ENCODE peak calls at places on chromosomes 16 and 17, in four cellular contexts. G is epithelial cell of esophagus, C is sigmoid colon, Q is fibroblast of lung. H is an unnamed sample.

GRCh38 chr17:73521376-73521775 is 122.9 kb downstream of the SDK2 start:
- DNase-seq in G (no peak), C (no peak), Q (no peak), H (no peak)

GRCh38 chr17:70242781-70243437 is 73.6 kb downstream of the KCNJ2 start:
- DNase-seq in G (no peak), C (no peak), Q (peak; percentile 54), H (no peak)

GRCh38 chr17:58756246-58757161 is 850 bp downstream of the PPM1E start:
- DNase-seq in G (no peak), C (no peak), Q (no peak), H (no peak)

GRCh38 chr16:29745853-29746345 is at the start of gene C16orf54:
- DNase-seq in G (no peak), C (peak; percentile 76), Q (no peak), H (no peak)

GRCh38 chr17:4130715-4131114 is 12.1 kb downstream of the ZZEF1 start:
- DNase-seq in G (no peak), C (peak; percentile 64), Q (peak; percentile 6), H (peak; percentile 61)

GRCh38 chr17:78804777-78805176 is 22.7 kb upstream of the CYTH1 start:
- DNase-seq in G (no peak), C (no peak), Q (no peak), H (no peak)

GRCh38 chr17:21288581-21289017 is 4.1 kb downstream of the MAP2K3 start:
- DNase-seq in G (no peak), C (no peak), Q (no peak), H (no peak)

GRCh38 chr16:17026600-17027242 is 444.0 kb downstream of the XYLT1 start:
- DNase-seq in G (no peak), C (no peak), Q (no peak), H (no peak)

GRCh38 chr17:8332128-8332527 is 7.5 kb upstream of the ODF4 start:
- DNase-seq in G (no peak), C (no peak), Q (no peak), H (no peak)

GRCh38 chr16:86099326-86099725 is 200.4 kb downstream of the IRF8 start:
- DNase-seq in G (no peak), C (peak; percentile 27), Q (no peak), H (no peak)

GRCh38 chr17:62194401-62194800 is 129.3 kb upstream of the MED13 start:
- DNase-seq in G (no peak), C (no peak), Q (no peak), H (no peak)

GRCh38 chr16:87086156-87086555 is 231.0 kb downstream of the C16orf95 start:
- DNase-seq in G (no peak), C (no peak), Q (peak; percentile 12), H (peak; percentile 59)

GRCh38 chr17:79937435-79937870 is 98.2 kb upstream of the CBX4 start:
- DNase-seq in G (no peak), C (no peak), Q (no peak), H (no peak)

GRCh38 chr16:54282202-54282922 is 4.2 kb downstream of the IRX3 start:
- DNase-seq in G (peak; percentile 42), C (no peak), Q (no peak), H (peak; percentile 23)

GRCh38 chr16:87484487-87485331 is 8.1 kb downstream of the ZCCHC14 start:
- DNase-seq in G (peak; percentile 36), C (no peak), Q (no peak), H (no peak)

GRCh38 chr16:73212431-73212830 is 164.5 kb upstream of the ZFHX3 start:
- DNase-seq in G (no peak), C (no peak), Q (no peak), H (no peak)

GRCh38 chr16:55502801-55503366 is 6.0 kb upstream of the LPCAT2 start:
- DNase-seq in G (no peak), C (peak; percentile 95), Q (peak; percentile 98), H (peak; percentile 84)

GRCh38 chr16:88809068-88809675 is 2.6 kb downstream of the APRT start:
- DNase-seq in G (no peak), C (no peak), Q (no peak), H (no peak)

GRCh38 chr16:1194665-1195392 is 30.2 kb downstream of the TPSG1 start:
- DNase-seq in G (no peak), C (no peak), Q (no peak), H (no peak)

GRCh38 chr16:70685061-70685937 is 554 bp downstream of the MTSS2 start:
- DNase-seq in G (peak; percentile 41), C (no peak), Q (no peak), H (no peak)

GRCh38 chr17:59756236-59756818 is 48.9 kb downstream of the VMP1 start:
- DNase-seq in G (peak; percentile 87), C (no peak), Q (peak; percentile 75), H (peak; percentile 97)

GRCh38 chr16:50309156-50309526 is 42.8 kb downstream of the ADCY7 start:
- DNase-seq in G (no peak), C (no peak), Q (no peak), H (no peak)

GRCh38 chr17:34820922-34821321 is 140.3 kb downstream of the CCT6B start:
- DNase-seq in G (peak; percentile 2), C (no peak), Q (no peak), H (no peak)

GRCh38 chr16:84884311-84885023 is 64.7 kb downstream of the CRISPLD2 start:
- DNase-seq in G (peak; percentile 13), C (no peak), Q (no peak), H (no peak)

GRCh38 chr17:63082273-63082861 is 116.3 kb downstream of the TANC2 start:
- DNase-seq in G (peak; percentile 29), C (no peak), Q (peak; percentile 77), H (peak; percentile 42)

GRCh38 chr16:67449328-67449727 is 18.4 kb downstream of the HSD11B2 start:
- DNase-seq in G (no peak), C (no peak), Q (no peak), H (no peak)

GRCh38 chr16:73228649-73229048 is 180.7 kb upstream of the ZFHX3 start:
- DNase-seq in G (no peak), C (peak; percentile 68), Q (peak; percentile 87), H (peak; percentile 62)

GRCh38 chr17:27315322-27315721 is 21.4 kb downstream of the WSB1 start:
- DNase-seq in G (peak; percentile 53), C (peak; percentile 97), Q (peak; percentile 94), H (peak; percentile 91)

GRCh38 chr16:1770328-1771071 is 843 bp downstream of the NME3 start:
- DNase-seq in G (peak; percentile 81), C (peak; percentile 92), Q (peak; percentile 59), H (peak; percentile 51)

GRCh38 chr16:25210758-25211157 is 6.0 kb upstream of the AQP8 start:
- DNase-seq in G (peak; percentile 8), C (no peak), Q (peak; percentile 36), H (no peak)

GRCh38 chr17:32265192-32265895 is at the start of gene RHBDL3:
- DNase-seq in G (no peak), C (no peak), Q (no peak), H (no peak)

GRCh38 chr16:22183901-22184614 is 21.8 kb downstream of the SDR42E2 start:
- DNase-seq in G (no peak), C (no peak), Q (no peak), H (no peak)
- TF ChIP-seq CTCF in G (peak; percentile 11), C (no peak), Q (no peak), H (peak; percentile 19)

GRCh38 chr17:1953866-1954265 is 71.3 kb downstream of the RTN4RL1 start:
- DNase-seq in G (peak; percentile 57), C (no peak), Q (no peak), H (no peak)
- H3K4me3 ChIP-seq in G (no peak overlapping the region), C (no peak overlapping the region), Q (no peak overlapping the region), H (no peak overlapping the region)

DNA sequence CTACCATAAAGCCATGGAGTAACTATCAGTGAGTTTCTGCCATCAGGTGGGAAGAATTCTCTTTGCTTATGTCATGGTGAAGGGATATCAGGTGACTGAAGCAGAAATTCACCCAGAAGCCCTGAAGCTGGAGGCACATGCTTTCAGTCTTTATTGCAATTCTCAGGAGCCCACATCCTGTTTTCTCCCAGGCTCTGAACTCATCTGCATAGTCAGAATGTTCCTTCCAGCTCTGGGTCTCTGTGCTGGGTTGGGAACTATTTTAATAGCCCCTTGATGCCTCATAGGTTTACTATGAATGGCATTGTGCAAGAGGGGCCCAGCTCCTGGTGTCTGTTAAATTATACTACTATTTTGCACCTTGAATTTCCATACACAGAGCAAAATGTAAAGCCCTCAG is 198.4 kb upstream of the SOX9 start:
- DNase-seq in G (peak; percentile 85), C (no peak), Q (peak; percentile 76), H (peak; percentile 82)
- TF ChIP-seq CTCF in G (no peak), C (no peak), Q (no peak), H (no peak)

GRCh38 chr17:82349287-82349701 is 9.8 kb upstream of the TEX19 start:
- DNase-seq in G (no peak), C (no peak), Q (no peak), H (peak; percentile 84)
- H3K4me3 ChIP-seq in G (no peak overlapping the region), C (no peak overlapping the region), Q (no peak overlapping the region), H (no peak overlapping the region)

DNA sequence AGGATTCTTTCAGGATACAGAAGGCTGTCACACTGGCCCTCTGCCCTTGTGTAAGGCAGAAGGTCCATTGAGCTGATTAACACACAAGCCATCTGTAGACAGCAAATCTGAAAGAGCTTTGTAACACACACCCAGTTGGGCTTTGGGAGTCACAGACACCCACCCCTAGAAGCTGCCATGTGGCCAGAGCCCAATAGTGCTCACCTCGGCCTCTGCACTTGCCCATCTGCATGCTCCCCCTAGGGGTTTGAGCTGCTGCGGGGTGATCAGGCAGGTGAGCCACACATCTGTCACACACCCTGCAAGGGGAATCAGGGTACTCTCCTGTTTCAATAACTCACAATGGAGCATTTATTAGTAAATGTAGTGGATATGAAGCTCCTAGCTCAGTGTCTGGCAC is 138.3 kb downstream of the CHD9NB start:
- DNase-seq in G (no peak), C (no peak), Q (no peak), H (no peak)
- TF ChIP-seq CTCF in G (no peak), C (no peak), Q (no peak), H (no peak)

DNA sequence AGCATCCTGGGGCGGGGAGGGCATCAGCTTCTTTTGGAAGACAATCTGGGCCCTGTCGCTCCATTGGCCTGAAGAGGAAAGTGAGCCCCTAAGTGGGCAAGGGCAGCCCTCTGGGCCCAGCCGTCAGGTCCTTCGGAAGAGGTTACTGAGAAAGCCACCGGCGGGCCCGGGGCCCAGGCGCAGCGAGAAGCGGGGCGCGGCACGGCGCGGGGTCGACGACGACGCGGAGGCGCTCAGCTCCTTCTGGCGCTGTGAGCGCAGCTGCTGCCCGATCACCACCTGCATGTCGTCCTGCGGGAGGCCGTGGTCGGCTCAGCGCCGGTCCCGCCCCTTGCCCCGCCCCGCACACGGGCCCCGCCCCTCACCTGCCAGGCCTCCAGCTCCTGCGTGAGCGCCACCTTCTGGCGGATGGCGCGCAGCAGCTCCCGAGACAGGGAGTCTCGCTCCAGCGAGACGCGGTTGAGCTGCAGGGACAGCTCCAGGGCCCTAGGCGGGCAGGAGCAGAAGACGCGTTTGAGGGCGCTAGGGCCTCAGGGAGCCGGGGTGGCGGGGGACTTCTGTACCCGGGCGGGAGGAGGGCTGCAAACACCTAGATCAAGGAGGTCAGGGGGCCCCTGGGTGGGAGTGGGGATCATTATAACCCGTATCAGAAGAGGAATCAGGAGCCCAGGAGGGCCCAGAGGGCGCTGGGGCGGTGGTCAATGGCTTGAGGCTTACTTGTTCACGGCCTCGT is 4.3 kb downstream of the THOC6 start:
- DNase-seq in G (peak; percentile 91), C (peak; percentile 85), Q (peak; percentile 61), H (peak; percentile 46)
- H3K4me3 ChIP-seq in G (no peak overlapping the region), C (no peak overlapping the region), Q (no peak overlapping the region), H (no peak overlapping the region)

GRCh38 chr17:11797803-11798202 is 199.5 kb downstream of the ZNF18 start:
- DNase-seq in G (no peak), C (no peak), Q (no peak), H (no peak)
- TF ChIP-seq CTCF in G (no peak), C (no peak), Q (no peak), H (no peak)

H was measured in AG10803.